ENCODE peak calls at places on chromosomes 5 and 9, in four cellular contexts. Y is cardiac muscle cell, P is uterus, M is A673. V is an unnamed sample.

GRCh38 chr5:55924744-55925143 is 70.0 kb downstream of the IL6ST start:
- DNase-seq in Y (no peak), P (no peak), M (no peak), V (no peak)

GRCh38 chr9:109381011-109381729 is 60.3 kb upstream of the EPB41L4B start:
- DNase-seq in Y (no peak), P (no peak), M (no peak), V (no peak)

GRCh38 chr9:133203506-133204075 is 5.5 kb downstream of the OBP2B start:
- DNase-seq in P (no peak), Y (no peak), M (no peak), V (no peak)

GRCh38 chr5:54663876-54664275 is 146.3 kb downstream of the SNX18 start:
- DNase-seq in M (no peak), P (peak; percentile 61), Y (peak; percentile 92), V (peak; percentile 49)

GRCh38 chr5:173823721-173824567 is 64.2 kb upstream of the CPEB4 start:
- DNase-seq in P (no peak), Y (peak; percentile 92), M (no peak), V (no peak)

GRCh38 chr5:170694911-170695310 is 88.6 kb upstream of the GABRP start:
- DNase-seq in M (no peak), Y (no peak), P (no peak), V (no peak)

GRCh38 chr5:133130387-133131118 is 78.7 kb downstream of the HSPA4 start:
- DNase-seq in P (no peak), M (no peak), Y (peak; percentile 50), V (no peak)

GRCh38 chr9:118003240-118003639 is 299.0 kb downstream of the TLR4 start:
- DNase-seq in M (no peak), P (no peak), Y (no peak), V (no peak)

GRCh38 chr5:172758077-172758835 is 12.7 kb downstream of the DUSP1 start:
- DNase-seq in Y (peak; percentile 97), M (peak; percentile 87), P (peak; percentile 29), V (no peak)

GRCh38 chr9:128114326-128115186 is 13.0 kb downstream of the PTGES2 start:
- DNase-seq in M (no peak), P (peak; percentile 16), Y (no peak), V (no peak)

GRCh38 chr5:157961828-157962390 is 103.0 kb upstream of the CLINT1 start:
- DNase-seq in Y (no peak), P (no peak), M (no peak), V (no peak)

GRCh38 chr9:112377087-112377486 is 2.8 kb upstream of the HSDL2 start:
- DNase-seq in M (no peak), Y (no peak), P (no peak), V (no peak)

GRCh38 chr5:61055434-61056006 is 106.7 kb downstream of the SMIM15 start:
- DNase-seq in M (peak; percentile 75), P (no peak), Y (peak; percentile 74), V (no peak)

GRCh38 chr5:139811076-139811607 is 15.5 kb downstream of the PSD2 start:
- DNase-seq in M (no peak), Y (no peak), P (no peak), V (no peak)

GRCh38 chr5:109102291-109102690 is 307.5 kb downstream of the PJA2 start:
- DNase-seq in Y (no peak), P (no peak), M (no peak), V (no peak)

GRCh38 chr5:95892784-95893354 is 68.8 kb downstream of the ELL2 start:
- DNase-seq in M (peak; percentile 72), P (no peak), Y (peak; percentile 59), V (no peak)

GRCh38 chr9:113690055-113690740 is 185.9 kb upstream of the ZNF618 start:
- DNase-seq in P (no peak), M (no peak), Y (no peak), V (no peak)

GRCh38 chr5:68499952-68500351 is 284.4 kb downstream of the PIK3R1 start:
- DNase-seq in P (no peak), M (no peak), Y (peak; percentile 70), V (no peak)

GRCh38 chr9:123119566-123119965 is 86.1 kb downstream of the GPR21 start:
- DNase-seq in P (no peak), M (no peak), Y (no peak), V (no peak)

GRCh38 chr9:81032030-81032572 is 657.2 kb downstream of the TLE1 start:
- DNase-seq in M (no peak), P (peak; percentile 72), Y (peak; percentile 88), V (peak; percentile 23)

GRCh38 chr9:123929177-123929869 is 603 bp downstream of the DENND1A start:
- DNase-seq in M (no peak), Y (no peak), P (no peak), V (no peak)

GRCh38 chr5:140322751-140323731 is 20.1 kb upstream of the PFDN1 start:
- DNase-seq in P (peak; percentile 51), M (no peak), Y (peak; percentile 95), V (peak; percentile 48)

GRCh38 chr5:36422957-36423356 is 121.3 kb upstream of the RANBP3L start:
- DNase-seq in P (no peak), M (peak; percentile 34), Y (peak; percentile 36), V (no peak)

GRCh38 chr9:88799706-88800682 is 191.3 kb upstream of the S1PR3 start:
- DNase-seq in P (no peak), Y (no peak), M (no peak), V (no peak)

GRCh38 chr9:126734877-126735276 is 70.0 kb upstream of the ZBTB43 start:
- DNase-seq in M (no peak), P (no peak), Y (no peak), V (no peak)

GRCh38 chr5:17355585-17356346 is 138.3 kb downstream of the BASP1 start:
- DNase-seq in M (no peak), Y (no peak), P (no peak), V (no peak)

GRCh38 chr5:133819977-133820471 is 148.4 kb downstream of the C5orf15 start:
- DNase-seq in P (no peak), M (no peak), Y (no peak), V (no peak)

GRCh38 chr5:121288781-121289180 is 562.9 kb upstream of the FTMT start:
- DNase-seq in Y (no peak), P (no peak), M (no peak), V (no peak)

GRCh38 chr9:134136997-134137302 is 1.1 kb downstream of the WDR5 start:
- DNase-seq in P (no peak), M (no peak), Y (no peak), V (no peak)

GRCh38 chr5:172798422-172799215 is 27.6 kb upstream of the DUSP1 start:
- DNase-seq in P (peak; percentile 72), M (no peak), Y (peak; percentile 80), V (no peak)

GRCh38 chr5:105905392-105905791 is 1765.3 kb downstream of the EFNA5 start:
- DNase-seq in M (peak; percentile 73), P (no peak), Y (peak; percentile 21), V (no peak)

GRCh38 chr9:98807070-98807810 is at the start of gene GALNT12:
- DNase-seq in Y (no peak), M (peak; percentile 23), P (no peak), V (no peak)

GRCh38 chr5:160727296-160727997 is 124.6 kb downstream of the ATP10B start:
- DNase-seq in P (no peak), M (no peak), Y (no peak), V (no peak)

GRCh38 chr5:96942911-96943310 is 7.0 kb downstream of the LNPEP start:
- DNase-seq in Y (no peak), P (no peak), M (no peak), V (no peak)

GRCh38 chr5:96946381-96946780 is 10.5 kb downstream of the LNPEP start:
- DNase-seq in M (no peak), Y (no peak), P (no peak), V (no peak)

GRCh38 chr5:96941140-96941539 is 5.3 kb downstream of the LNPEP start:
- DNase-seq in P (no peak), M (no peak), Y (no peak), V (no peak)

GRCh38 chr5:96942078-96942477 is 6.2 kb downstream of the LNPEP start:
- DNase-seq in P (no peak), Y (no peak), M (no peak), V (no peak)

DNA sequence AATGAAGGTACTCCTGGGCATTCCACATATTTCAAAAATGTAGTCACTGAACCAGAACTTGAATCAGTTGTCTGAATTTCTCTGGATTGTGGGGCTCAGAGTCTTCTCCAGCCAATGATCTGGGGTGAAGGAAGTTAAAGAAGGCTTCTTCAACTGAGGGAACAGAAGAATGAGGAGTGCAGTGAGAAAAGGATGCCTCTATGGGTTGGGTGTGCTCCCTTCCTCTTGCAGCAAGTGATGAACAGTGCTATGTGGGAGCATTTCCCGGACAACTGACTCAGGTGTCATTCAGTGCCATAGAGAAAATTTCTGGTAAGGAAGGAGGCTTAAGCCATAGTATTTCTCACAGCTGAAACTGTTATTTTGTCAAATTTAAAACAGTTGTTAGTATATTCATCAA is 7.9 kb downstream of the LNPEP start:
- DNase-seq in M (no peak), P (no peak), Y (no peak), V (no peak)
- H3K36me3 ChIP-seq in M (no peaks in the 10 kb centered on the region), P (no peaks in the 10 kb centered on the region), Y (no peaks in the 10 kb centered on the region), V (no peaks in the 10 kb centered on the region)

GRCh38 chr5:52789867-52790266 is 2.2 kb downstream of the ITGA1 start:
- DNase-seq in P (no peak), Y (no peak), M (no peak), V (no peak)

GRCh38 chr5:52787600-52788504 is at the start of the genes ITGA1 and PELO:
- DNase-seq in P (peak; percentile 84), Y (peak; percentile 93), M (peak; percentile 81), V (peak; percentile 79)

GRCh38 chr5:52788505-52788821 is 747 bp downstream of the ITGA1 start:
- DNase-seq in M (no peak), Y (no peak), P (no peak), V (no peak)

GRCh38 chr5:52791366-52791765 is 3.6 kb downstream of the ITGA1 start:
- DNase-seq in Y (no peak), P (no peak), M (no peak), V (no peak)

GRCh38 chr5:52789378-52789777 is 1.7 kb downstream of the ITGA1 start:
- DNase-seq in P (no peak), M (no peak), Y (no peak), V (no peak)
- H3K27ac ChIP-seq in P (peak overlapping the region; percentile 96), M (no peak overlapping the region), Y (no peak overlapping the region), V (peak overlapping the region; percentile 87)

GRCh38 chr5:1318659-1319251 is 23.9 kb upstream of the TERT start:
- DNase-seq in M (no peak), P (peak; percentile 12), Y (no peak), V (no peak)
- H3K36me3 ChIP-seq in M (peaks cover 42% of the 10 kb centered on the region), P (no peaks in the 10 kb centered on the region), Y (peaks cover 29% of the 10 kb centered on the region), V (peaks cover 5% of the 10 kb centered on the region)

GRCh38 chr9:135269912-135270630 is 182.6 kb downstream of the OLFM1 start:
- DNase-seq in M (no peak), P (no peak), Y (no peak), V (no peak)

GRCh38 chr9:135273077-135273476 is 185.6 kb downstream of the OLFM1 start:
- DNase-seq in Y (no peak), M (peak; percentile 77), P (no peak), V (no peak)

GRCh38 chr9:135275163-135275925 is 187.9 kb downstream of the OLFM1 start:
- DNase-seq in P (no peak), Y (no peak), M (no peak), V (no peak)

GRCh38 chr9:135275926-135276289 is 188.4 kb downstream of the OLFM1 start:
- DNase-seq in M (no peak), Y (no peak), P (no peak), V (no peak)

DNA sequence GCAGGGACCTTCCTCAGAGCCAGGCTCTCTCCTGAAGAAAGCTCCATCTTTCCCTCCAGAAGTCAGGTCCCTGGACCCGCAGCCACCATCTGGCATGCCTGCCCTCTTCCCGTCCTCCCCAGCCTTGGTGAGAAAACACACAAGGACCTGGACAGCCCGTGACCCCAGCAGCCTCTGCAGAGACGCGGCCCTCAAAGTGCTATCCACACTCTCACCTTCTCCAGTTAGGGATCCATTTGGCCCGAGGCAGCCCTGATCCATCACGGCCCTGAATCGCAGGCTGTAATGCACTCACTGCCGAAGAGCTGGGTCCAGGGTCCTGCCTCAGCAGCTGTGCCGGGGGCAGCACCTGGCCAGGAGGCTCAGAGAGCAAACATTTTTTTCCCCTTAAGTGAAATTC is 185.1 kb downstream of the OLFM1 start:
- DNase-seq in M (no peak), Y (no peak), P (no peak), V (no peak)
- H3K27ac ChIP-seq in M (peak overlapping the region; percentile 41), Y (no peak overlapping the region), P (no peak overlapping the region), V (no peak overlapping the region)